ENCODE peak calls at places on chromosome 2, in seven cellular contexts. Z, L, S, J, V, I and Y are unnamed samples.

GRCh38 chr2:152861349-152861942 is 143.0 kb downstream of the ARL6IP6 start:
- DNase-seq in Z (no peak), L (no peak), S (peak), J (no peak), V (no peak), I (no peak), Y (no peak)

GRCh38 chr2:104412384-104412783 is 441.5 kb upstream of the POU3F3 start:
- DNase-seq in Z (peak), L (no peak), S (peak), J (no peak), V (no peak), I (no peak), Y (peak)

GRCh38 chr2:12507295-12507694 is 209.4 kb upstream of the TRIB2 start:
- DNase-seq in Z (no peak), L (no peak), S (no peak), J (no peak), V (peak), I (peak), Y (no peak)

GRCh38 chr2:27091746-27092695 is 5.4 kb downstream of the KHK start:
- DNase-seq in Z (no peak), L (no peak), S (no peak), J (no peak), V (no peak), I (no peak), Y (no peak)

GRCh38 chr2:120729410-120730052 is 6.1 kb upstream of the GLI2 start:
- DNase-seq in Z (no peak), L (peak), S (no peak), J (no peak), V (no peak), I (no peak), Y (no peak)

GRCh38 chr2:111716901-111717635 is 166.9 kb downstream of the ANAPC1 start:
- DNase-seq in Z (no peak), L (no peak), S (no peak), J (no peak), V (no peak), I (no peak), Y (no peak)

GRCh38 chr2:110770308-110770695 is 37.9 kb downstream of the ACOXL start:
- DNase-seq in Z (peak), L (no peak), S (no peak), J (no peak), V (no peak), I (no peak), Y (peak)

GRCh38 chr2:77807531-77808215 is 285.5 kb upstream of the LRRTM4 start:
- DNase-seq in Z (no peak), L (no peak), S (no peak), J (no peak), V (no peak), I (no peak), Y (no peak)

GRCh38 chr2:205783872-205784510 is 101.7 kb downstream of the NRP2 start:
- DNase-seq in Z (no peak), L (no peak), S (no peak), J (no peak), V (no peak), I (no peak), Y (no peak)

GRCh38 chr2:17578466-17578928 is 38.0 kb downstream of the VSNL1 start:
- DNase-seq in Z (no peak), L (no peak), S (peak), J (no peak), V (no peak), I (no peak), Y (peak)